ENCODE peak calls at places on chromosomes 3 and 15, in seven cellular contexts. One of them, this sample, is unnamed.

GRCh38 chr15:82862886-82863285 is 53.5 kb downstream of the WHAMM start:
- ATAC-seq in lower lobe of right lung: no peak
- ATAC-seq in left lung: no peak
- ATAC-seq in Panc1: peak; percentile 48
- ATAC-seq in activated CD8-positive, alpha-beta memory T cell treated with anti-CD3 and anti-CD28 coated beads, Interleukin-2, amount 10 ng/mL, durations not matched to agents 7 days and 5 days: no peak
- ATAC-seq in activated CD4-positive, alpha-beta T cell treated with anti-CD3 and anti-CD28 coated beads for 36 hours: no peak
- ATAC-seq in aorta: no peak
- ATAC-seq in this sample: no peak

GRCh38 chr3:179991877-179992276 is 44.9 kb downstream of the PEX5L start:
- ATAC-seq in Panc1: no peak
- ATAC-seq in left lung: no peak
- ATAC-seq in activated CD4-positive, alpha-beta T cell treated with anti-CD3 and anti-CD28 coated beads for 36 hours: no peak
- ATAC-seq in aorta: no peak
- ATAC-seq in lower lobe of right lung: no peak
- ATAC-seq in activated CD8-positive, alpha-beta memory T cell treated with anti-CD3 and anti-CD28 coated beads, Interleukin-2, amount 10 ng/mL, durations not matched to agents 7 days and 5 days: no peak
- ATAC-seq in this sample: no peak

GRCh38 chr15:90099868-90100854 is 2.1 kb downstream of the IDH2 start:
- ATAC-seq in activated CD4-positive, alpha-beta T cell treated with anti-CD3 and anti-CD28 coated beads for 36 hours: no peak
- ATAC-seq in left lung: no peak
- ATAC-seq in lower lobe of right lung: no peak
- ATAC-seq in Panc1: no peak
- ATAC-seq in activated CD8-positive, alpha-beta memory T cell treated with anti-CD3 and anti-CD28 coated beads, Interleukin-2, amount 10 ng/mL, durations not matched to agents 7 days and 5 days: no peak
- ATAC-seq in aorta: no peak
- ATAC-seq in this sample: no peak

GRCh38 chr15:45146405-45146804 is 16.6 kb downstream of the DUOX1 start:
- ATAC-seq in activated CD8-positive, alpha-beta memory T cell treated with anti-CD3 and anti-CD28 coated beads, Interleukin-2, amount 10 ng/mL, durations not matched to agents 7 days and 5 days: no peak
- ATAC-seq in Panc1: no peak
- ATAC-seq in left lung: peak; percentile 72
- ATAC-seq in lower lobe of right lung: peak; percentile 64
- ATAC-seq in aorta: no peak
- ATAC-seq in activated CD4-positive, alpha-beta T cell treated with anti-CD3 and anti-CD28 coated beads for 36 hours: no peak
- ATAC-seq in this sample: no peak

GRCh38 chr15:63901912-63902670 is 68.3 kb upstream of the HERC1 start:
- ATAC-seq in left lung: no peak
- ATAC-seq in aorta: no peak
- ATAC-seq in activated CD4-positive, alpha-beta T cell treated with anti-CD3 and anti-CD28 coated beads for 36 hours: no peak
- ATAC-seq in Panc1: no peak
- ATAC-seq in activated CD8-positive, alpha-beta memory T cell treated with anti-CD3 and anti-CD28 coated beads, Interleukin-2, amount 10 ng/mL, durations not matched to agents 7 days and 5 days: no peak
- ATAC-seq in lower lobe of right lung: no peak
- ATAC-seq in this sample: no peak

GRCh38 chr15:89673162-89673506 is 6.0 kb downstream of the PLIN1 start:
- ATAC-seq in lower lobe of right lung: peak; percentile 34
- ATAC-seq in left lung: peak; percentile 24
- ATAC-seq in aorta: no peak
- ATAC-seq in Panc1: peak; percentile 59
- ATAC-seq in activated CD8-positive, alpha-beta memory T cell treated with anti-CD3 and anti-CD28 coated beads, Interleukin-2, amount 10 ng/mL, durations not matched to agents 7 days and 5 days: peak; percentile 47
- ATAC-seq in activated CD4-positive, alpha-beta T cell treated with anti-CD3 and anti-CD28 coated beads for 36 hours: peak; percentile 55
- ATAC-seq in this sample: peak; percentile 75

GRCh38 chr15:25693321-25694237 is 169.5 kb downstream of the ATP10A start:
- ATAC-seq in aorta: peak; percentile 73
- ATAC-seq in Panc1: no peak
- ATAC-seq in activated CD4-positive, alpha-beta T cell treated with anti-CD3 and anti-CD28 coated beads for 36 hours: peak; percentile 63
- ATAC-seq in activated CD8-positive, alpha-beta memory T cell treated with anti-CD3 and anti-CD28 coated beads, Interleukin-2, amount 10 ng/mL, durations not matched to agents 7 days and 5 days: no peak
- ATAC-seq in lower lobe of right lung: peak; percentile 31
- ATAC-seq in left lung: peak; percentile 55
- ATAC-seq in this sample: no peak

GRCh38 chr3:43224405-43225073 is 61.8 kb upstream of the SNRK start:
- ATAC-seq in lower lobe of right lung: no peak
- ATAC-seq in Panc1: no peak
- ATAC-seq in left lung: no peak
- ATAC-seq in activated CD8-positive, alpha-beta memory T cell treated with anti-CD3 and anti-CD28 coated beads, Interleukin-2, amount 10 ng/mL, durations not matched to agents 7 days and 5 days: no peak
- ATAC-seq in activated CD4-positive, alpha-beta T cell treated with anti-CD3 and anti-CD28 coated beads for 36 hours: peak; percentile 30
- ATAC-seq in aorta: no peak
- ATAC-seq in this sample: no peak

GRCh38 chr3:137165117-137165806 is 207.5 kb downstream of the IL20RB start:
- ATAC-seq in activated CD8-positive, alpha-beta memory T cell treated with anti-CD3 and anti-CD28 coated beads, Interleukin-2, amount 10 ng/mL, durations not matched to agents 7 days and 5 days: no peak
- ATAC-seq in aorta: no peak
- ATAC-seq in left lung: no peak
- ATAC-seq in lower lobe of right lung: no peak
- ATAC-seq in activated CD4-positive, alpha-beta T cell treated with anti-CD3 and anti-CD28 coated beads for 36 hours: no peak
- ATAC-seq in Panc1: no peak
- ATAC-seq in this sample: no peak

GRCh38 chr3:53155763-53156162 is 5.2 kb upstream of the PRKCD start:
- ATAC-seq in Panc1: no peak
- ATAC-seq in left lung: peak; percentile 73
- ATAC-seq in aorta: no peak
- ATAC-seq in activated CD4-positive, alpha-beta T cell treated with anti-CD3 and anti-CD28 coated beads for 36 hours: no peak
- ATAC-seq in lower lobe of right lung: peak; percentile 87
- ATAC-seq in activated CD8-positive, alpha-beta memory T cell treated with anti-CD3 and anti-CD28 coated beads, Interleukin-2, amount 10 ng/mL, durations not matched to agents 7 days and 5 days: no peak
- ATAC-seq in this sample: no peak

GRCh38 chr3:23256741-23257435 is 53.8 kb downstream of the UBE2E2 start:
- ATAC-seq in left lung: no peak
- ATAC-seq in aorta: no peak
- ATAC-seq in activated CD4-positive, alpha-beta T cell treated with anti-CD3 and anti-CD28 coated beads for 36 hours: no peak
- ATAC-seq in Panc1: no peak
- ATAC-seq in lower lobe of right lung: no peak
- ATAC-seq in activated CD8-positive, alpha-beta memory T cell treated with anti-CD3 and anti-CD28 coated beads, Interleukin-2, amount 10 ng/mL, durations not matched to agents 7 days and 5 days: no peak
- ATAC-seq in this sample: no peak

GRCh38 chr15:52445553-52445952 is 83.1 kb downstream of the MYO5A start:
- ATAC-seq in left lung: no peak
- ATAC-seq in aorta: no peak
- ATAC-seq in Panc1: no peak
- ATAC-seq in lower lobe of right lung: no peak
- ATAC-seq in activated CD8-positive, alpha-beta memory T cell treated with anti-CD3 and anti-CD28 coated beads, Interleukin-2, amount 10 ng/mL, durations not matched to agents 7 days and 5 days: no peak
- ATAC-seq in activated CD4-positive, alpha-beta T cell treated with anti-CD3 and anti-CD28 coated beads for 36 hours: no peak
- ATAC-seq in this sample: no peak

GRCh38 chr3:129604942-129605592 is 1.4 kb downstream of the PLXND1 start:
- ATAC-seq in aorta: peak; percentile 6
- ATAC-seq in left lung: peak; percentile 0
- ATAC-seq in activated CD8-positive, alpha-beta memory T cell treated with anti-CD3 and anti-CD28 coated beads, Interleukin-2, amount 10 ng/mL, durations not matched to agents 7 days and 5 days: peak; percentile 3
- ATAC-seq in lower lobe of right lung: peak; percentile 3
- ATAC-seq in Panc1: no peak
- ATAC-seq in activated CD4-positive, alpha-beta T cell treated with anti-CD3 and anti-CD28 coated beads for 36 hours: peak; percentile 14
- ATAC-seq in this sample: no peak

GRCh38 chr15:89051875-89052274 is 36.4 kb upstream of the ABHD2 start:
- ATAC-seq in Panc1: no peak
- ATAC-seq in activated CD8-positive, alpha-beta memory T cell treated with anti-CD3 and anti-CD28 coated beads, Interleukin-2, amount 10 ng/mL, durations not matched to agents 7 days and 5 days: no peak
- ATAC-seq in lower lobe of right lung: no peak
- ATAC-seq in activated CD4-positive, alpha-beta T cell treated with anti-CD3 and anti-CD28 coated beads for 36 hours: no peak
- ATAC-seq in aorta: peak; percentile 82
- ATAC-seq in left lung: peak; percentile 38
- ATAC-seq in this sample: no peak

GRCh38 chr3:52763466-52763865 is 7.3 kb downstream of the NEK4 start:
- ATAC-seq in activated CD8-positive, alpha-beta memory T cell treated with anti-CD3 and anti-CD28 coated beads, Interleukin-2, amount 10 ng/mL, durations not matched to agents 7 days and 5 days: no peak
- ATAC-seq in Panc1: no peak
- ATAC-seq in aorta: no peak
- ATAC-seq in activated CD4-positive, alpha-beta T cell treated with anti-CD3 and anti-CD28 coated beads for 36 hours: no peak
- ATAC-seq in lower lobe of right lung: no peak
- ATAC-seq in left lung: no peak
- ATAC-seq in this sample: no peak

GRCh38 chr3:55654123-55654787 is 167.1 kb upstream of the WNT5A start:
- ATAC-seq in Panc1: no peak
- ATAC-seq in left lung: no peak
- ATAC-seq in activated CD8-positive, alpha-beta memory T cell treated with anti-CD3 and anti-CD28 coated beads, Interleukin-2, amount 10 ng/mL, durations not matched to agents 7 days and 5 days: no peak
- ATAC-seq in lower lobe of right lung: no peak
- ATAC-seq in activated CD4-positive, alpha-beta T cell treated with anti-CD3 and anti-CD28 coated beads for 36 hours: peak; percentile 19
- ATAC-seq in aorta: no peak
- ATAC-seq in this sample: peak; percentile 46

GRCh38 chr3:165754219-165755007 is 82.8 kb downstream of the BCHE start:
- ATAC-seq in left lung: no peak
- ATAC-seq in Panc1: no peak
- ATAC-seq in activated CD4-positive, alpha-beta T cell treated with anti-CD3 and anti-CD28 coated beads for 36 hours: no peak
- ATAC-seq in aorta: no peak
- ATAC-seq in activated CD8-positive, alpha-beta memory T cell treated with anti-CD3 and anti-CD28 coated beads, Interleukin-2, amount 10 ng/mL, durations not matched to agents 7 days and 5 days: no peak
- ATAC-seq in lower lobe of right lung: no peak
- ATAC-seq in this sample: no peak